ENCODE peak calls at places on chromosome 19, in six cellular contexts. Y is transverse colon, H is upper lobe of left lung, X is stomach, Q is H1, M is suprapubic skin. O is an unnamed sample.

GRCh38 chr19:4178990-4179389 is 3.4 kb downstream of the SIRT6 start:
- DNase-seq in Y (no peak), H (peak), X (no peak), Q (no peak), M (no peak), O (no peak)

GRCh38 chr19:35845215-35846037 is 6.9 kb downstream of the NPHS1 start:
- DNase-seq in Y (peak), H (peak), X (no peak), Q (peak), M (no peak), O (no peak)

GRCh38 chr19:2426661-2427322 is 594 bp downstream of the TIMM13 start:
- DNase-seq in Y (peak), H (peak), X (peak), Q (peak), M (no peak), O (peak)

GRCh38 chr19:42386974-42387707 is 3.0 kb downstream of the CNFN start:
- DNase-seq in Y (peak), H (peak), X (peak), Q (peak), M (no peak), O (no peak)

GRCh38 chr19:42288881-42289555 is 12.9 kb upstream of the PRR19 start:
- DNase-seq in Y (no peak), H (peak), X (no peak), Q (no peak), M (peak), O (peak)

GRCh38 chr19:52689804-52690394 is 44.9 kb downstream of the ZNF611 start:
- DNase-seq in Y (peak), H (peak), X (peak), Q (peak), M (peak), O (peak)

GRCh38 chr19:17751103-17751911 is at the start of gene FCHO1:
- DNase-seq in Y (peak), H (peak), X (peak), Q (no peak), M (no peak), O (no peak)

GRCh38 chr19:27774827-27775226 is 1438.1 kb downstream of the UQCRFS1 start:
- DNase-seq in Y (no peak), H (no peak), X (no peak), Q (peak), M (no peak), O (no peak)

GRCh38 chr19:58407658-58408151 is 744 bp upstream of the ZNF584 start:
- DNase-seq in Y (no peak), H (no peak), X (no peak), Q (no peak), M (no peak), O (peak)

GRCh38 chr19:58409010-58409790 is 751 bp downstream of the ZNF584 start:
- DNase-seq in Y (no peak), H (no peak), X (no peak), Q (peak), M (no peak), O (peak)

GRCh38 chr19:58406818-58407657 is 1.4 kb upstream of the ZNF584 start:
- DNase-seq in Y (no peak), H (no peak), X (no peak), Q (no peak), M (no peak), O (no peak)

GRCh38 chr19:58408152-58409009 is at the start of gene ZNF584:
- DNase-seq in Y (peak), H (peak), X (peak), Q (peak), M (peak), O (peak)
- TF ChIP-seq EP300 in Y (no peak), H (no peak), X (no peak), Q (no peak), M (no peak), O (no peak)

DNA sequence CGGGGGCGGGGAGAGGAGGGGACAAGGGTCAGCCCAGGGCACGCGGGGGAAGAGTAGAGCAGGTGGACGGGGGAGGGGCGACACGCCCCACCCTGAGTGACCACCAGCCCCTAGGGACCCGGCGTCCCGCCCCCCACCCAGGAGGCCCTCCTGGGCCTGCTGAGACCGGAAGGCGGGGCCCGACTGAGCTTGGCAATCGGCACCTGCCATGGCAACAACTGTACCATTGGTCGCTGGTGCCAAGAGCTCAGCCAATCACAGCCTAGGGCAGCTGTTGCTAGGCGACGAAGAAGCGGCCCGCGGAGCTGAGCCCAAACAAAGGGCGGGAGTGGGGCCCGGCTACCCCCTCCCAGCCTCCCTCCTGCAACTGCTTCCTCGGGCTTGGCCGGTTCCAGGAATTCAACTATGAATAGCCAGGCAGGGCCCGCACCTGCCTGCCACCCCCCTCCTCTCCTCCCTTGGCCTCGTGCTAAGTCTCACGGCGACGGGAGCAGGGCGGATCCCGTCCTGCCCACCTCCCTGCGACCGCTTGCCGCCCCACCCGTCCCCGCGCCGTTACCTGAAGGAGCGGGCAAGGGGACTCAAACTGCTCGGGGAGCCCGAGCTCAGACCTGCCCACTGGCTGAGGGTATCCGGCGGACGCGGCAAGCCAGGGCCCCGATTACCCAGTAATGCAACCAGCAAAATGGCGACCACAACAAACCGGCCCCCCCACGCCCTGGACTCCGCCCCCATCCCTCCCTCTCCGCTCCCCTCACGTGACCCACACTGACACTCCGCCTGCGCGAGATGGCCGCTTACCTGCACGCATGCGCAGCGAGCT is at the start of gene DYRK1B:
- DNase-seq in Y (peak), H (peak), X (peak), Q (peak), M (peak), O (peak)
- TF ChIP-seq EP300 in Y (no peak), H (no peak), X (no peak), Q (peak), M (no peak), O (no peak)

GRCh38 chr19:46872967-46873366 is 12.2 kb downstream of the ARHGAP35 start:
- DNase-seq in Y (no peak), H (no peak), X (no peak), Q (no peak), M (no peak), O (no peak)
- TF ChIP-seq EP300 in Y (no peak), H (no peak), X (no peak), Q (no peak), M (no peak), O (no peak)

GRCh38 chr19:19821366-19822147 is at the start of gene ZNF506:
- DNase-seq in Y (peak), H (peak), X (peak), Q (peak), M (peak), O (peak)
- TF ChIP-seq EP300 in Y (no peak), H (no peak), X (no peak), Q (no peak), M (no peak), O (no peak)

GRCh38 chr19:38228491-38229439 is 4.7 kb upstream of the DPF1 start:
- DNase-seq in Y (no peak), H (peak), X (no peak), Q (peak), M (no peak), O (no peak)
- TF ChIP-seq EP300 in Y (no peak), H (no peak), X (no peak), Q (no peak), M (no peak), O (no peak)